ENCODE peak calls at places on chromosomes 5 and 9, in four cellular contexts. E, P, Y and C are unnamed samples.

GRCh38 chr5:1737790-1738405 is 61.7 kb downstream of the MRPL36 start:
- DNase-seq in E (peak), P (peak), Y (no peak), C (no peak)

GRCh38 chr9:124191691-124192208 is 66.0 kb upstream of the NEK6 start:
- DNase-seq in Y (no peak), E (no peak), P (no peak), C (no peak)

GRCh38 chr9:119611564-119611963 is 242.3 kb upstream of the BRINP1 start:
- DNase-seq in Y (no peak), P (no peak), E (no peak), C (no peak)

GRCh38 chr5:61582421-61582820 is 250.4 kb downstream of the ZSWIM6 start:
- DNase-seq in Y (no peak), E (no peak), P (no peak), C (no peak)

GRCh38 chr5:80343067-80343466 is 23.3 kb downstream of the SPZ1 start:
- DNase-seq in E (no peak), P (peak), Y (no peak), C (no peak)

GRCh38 chr5:179914032-179914755 is 6.5 kb upstream of the TBC1D9B start:
- DNase-seq in E (peak), Y (no peak), P (peak), C (no peak)

GRCh38 chr9:21709464-21710058 is 92.9 kb upstream of the MTAP start:
- DNase-seq in P (peak), Y (peak), E (peak), C (peak)

GRCh38 chr5:139138790-139139189 is 59.4 kb downstream of the SIL1 start:
- DNase-seq in Y (peak), P (peak), E (peak), C (no peak)

GRCh38 chr9:81083062-81083461 is 606.3 kb downstream of the TLE1 start:
- DNase-seq in P (peak), Y (no peak), E (peak), C (no peak)

GRCh38 chr9:113328045-113328782 is 11.9 kb downstream of the WDR31 start:
- DNase-seq in E (no peak), Y (no peak), P (no peak), C (no peak)

GRCh38 chr5:39624268-39624886 is 199.6 kb upstream of the DAB2 start:
- DNase-seq in P (peak), Y (no peak), E (no peak), C (no peak)

GRCh38 chr9:130542457-130543228 is 36.7 kb upstream of the FUBP3 start:
- DNase-seq in P (peak), E (no peak), Y (no peak), C (no peak)

GRCh38 chr9:37966443-37967271 is 62.7 kb upstream of the SLC25A51 start:
- DNase-seq in E (no peak), P (peak), Y (no peak), C (no peak)

GRCh38 chr5:142869883-142870282 is 99.7 kb downstream of the ARHGAP26 start:
- DNase-seq in P (no peak), Y (no peak), E (no peak), C (no peak)

GRCh38 chr5:74149395-74149794 is 491.1 kb downstream of the ENC1 start:
- DNase-seq in E (no peak), Y (no peak), P (no peak), C (no peak)